ENCODE peak calls at places on chromosome 18, in four cellular contexts. T is uterus; M is CD4-positive, alpha-beta T cell; G is GM06990. Q is an unnamed sample.

GRCh38 chr18:73355076-73355475 is 487.3 kb upstream of the NETO1 start:
- DNase-seq in T (no peak), M (no peak), G (no peak), Q (no peak)

GRCh38 chr18:65922103-65922502 is 171.3 kb downstream of the CDH7 start:
- DNase-seq in T (no peak), M (no peak), G (no peak), Q (no peak)

GRCh38 chr18:74179623-74180199 is 31.4 kb downstream of the TIMM21 start:
- DNase-seq in T (no peak), M (no peak), G (no peak), Q (no peak)

GRCh38 chr18:5414546-5414945 is 119.0 kb upstream of the ZBTB14 start:
- DNase-seq in T (no peak), M (no peak), G (no peak), Q (no peak)

GRCh38 chr18:46276736-46277135 is 172.6 kb downstream of the HAUS1 start:
- DNase-seq in T (no peak), M (no peak), G (no peak), Q (no peak)

GRCh38 chr18:3104190-3105054 is 91.5 kb upstream of the LPIN2 start:
- DNase-seq in T (no peak), M (no peak), G (no peak), Q (no peak)

GRCh38 chr18:9516437-9517064 is 41.2 kb downstream of the RALBP1 start:
- DNase-seq in T (no peak), M (no peak), G (no peak), Q (no peak)

GRCh38 chr18:65359479-65359878 is 391.3 kb upstream of the CDH7 start:
- DNase-seq in T (no peak), M (no peak), G (no peak), Q (no peak)

GRCh38 chr18:31679133-31679731 is 5.1 kb downstream of the B4GALT6 start:
- DNase-seq in T (no peak), M (no peak), G (no peak), Q (no peak)

GRCh38 chr18:10259934-10260333 is 194.5 kb upstream of the APCDD1 start:
- DNase-seq in T (no peak), M (no peak), G (no peak), Q (no peak)

GRCh38 chr18:78804206-78805030 is 175.2 kb upstream of the SALL3 start:
- DNase-seq in T (no peak), M (no peak), G (no peak), Q (no peak)

GRCh38 chr18:5142859-5143258 is 54.2 kb downstream of the AKAIN1 start:
- DNase-seq in T (no peak), M (no peak), G (no peak), Q (no peak)

GRCh38 chr18:55419132-55419938 is 168.7 kb downstream of the TCF4 start:
- DNase-seq in T (no peak), M (no peak), G (no peak), Q (no peak)

GRCh38 chr18:39772155-39772919 is 2182.7 kb upstream of the PIK3C3 start:
- DNase-seq in T (no peak), M (no peak), G (no peak), Q (no peak)

GRCh38 chr18:54269924-54270844 is 867 bp downstream of the POLI start:
- DNase-seq in T (peak), M (peak), G (no peak), Q (peak)

GRCh38 chr18:70024829-70025228 is 77.2 kb upstream of the CD226 start:
- DNase-seq in T (no peak), M (no peak), G (no peak), Q (no peak)

GRCh38 chr18:47758000-47758399 is 172.5 kb downstream of the SMAD2 start:
- DNase-seq in T (no peak), M (no peak), G (no peak), Q (no peak)
- TF ChIP-seq CTCF in T (no peak), M (peak), G (peak), Q (peak)

GRCh38 chr18:8480506-8481328 is 128.5 kb upstream of the RAB12 start:
- DNase-seq in T (no peak), M (no peak), G (no peak), Q (peak)
- TF ChIP-seq CTCF in T (peak), M (no peak), G (peak), Q (peak)

DNA sequence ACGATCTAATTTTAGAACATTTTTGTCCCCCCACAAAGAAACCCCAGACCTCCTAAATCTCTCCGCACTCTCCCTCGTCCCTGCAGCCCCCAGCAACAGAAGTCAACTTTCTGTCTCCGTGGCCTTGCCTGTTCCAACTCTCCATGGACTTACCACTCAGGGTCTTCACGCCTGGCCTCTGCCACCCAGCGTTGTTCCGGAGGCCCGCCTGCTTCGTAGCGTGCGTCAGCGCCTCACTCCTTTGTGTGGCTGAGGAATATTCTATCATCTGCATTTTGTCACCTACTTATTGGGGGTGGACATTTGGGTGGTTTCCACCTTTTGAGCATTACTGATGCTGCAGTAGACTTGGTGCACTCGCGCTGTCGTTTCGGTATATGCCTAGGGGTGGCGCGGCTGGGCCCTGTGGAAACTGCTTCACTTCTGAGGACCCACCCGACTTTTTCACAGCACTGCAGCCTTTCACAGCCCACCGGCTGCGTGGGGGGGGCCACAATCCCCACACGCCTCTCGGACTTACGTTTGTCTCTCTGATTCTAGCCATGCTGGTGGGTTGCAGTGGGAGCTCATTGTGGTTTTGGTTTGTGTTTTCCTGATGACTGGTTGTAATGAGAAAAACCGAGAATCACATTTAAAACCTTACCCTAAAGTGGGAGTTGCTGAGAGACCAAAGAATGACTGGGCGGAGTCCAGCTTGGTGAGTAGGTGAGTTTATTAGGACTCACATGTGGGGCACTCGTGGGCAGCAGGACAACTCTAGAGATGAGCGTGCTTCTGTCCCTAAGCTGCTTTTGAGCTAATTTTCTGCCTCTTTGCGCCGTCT is 1.4 kb upstream of the HSBP1L1 start:
- DNase-seq in T (no peak), M (no peak), G (peak), Q (no peak)
- TF ChIP-seq CTCF in T (no peak), M (no peak), G (peak), Q (no peak)

GRCh38 chr18:75854174-75854573 is 426.7 kb upstream of the SMIM21 start:
- DNase-seq in T (no peak), M (no peak), G (no peak), Q (no peak)
- TF ChIP-seq CTCF in T (no peak), M (no peak), G (peak), Q (peak)